ENCODE peak calls at places on chromosomes 2 and 18, in four cellular contexts. E is upper lobe of right lung, V is colonic mucosa, T is endodermal cell. W is an unnamed sample.

GRCh38 chr2:85096616-85097015 is 36.6 kb upstream of the TCF7L1 start:
- DNase-seq in E (no peak), V (no peak), T (no peak), W (no peak)

GRCh38 chr2:1564506-1564905 is 151.2 kb downstream of the TPO start:
- DNase-seq in E (no peak), V (no peak), T (no peak), W (no peak)

GRCh38 chr2:218028562-218029348 is 26.0 kb upstream of the TNS1 start:
- DNase-seq in E (peak), V (no peak), T (no peak), W (peak)

GRCh38 chr2:161245237-161245505 is 63.1 kb upstream of the PSMD14 start:
- DNase-seq in E (no peak), V (no peak), T (peak), W (no peak)

GRCh38 chr2:75558786-75559428 is 1.8 kb downstream of the EVA1A start:
- DNase-seq in E (no peak), V (no peak), T (no peak), W (no peak)

GRCh38 chr18:9488535-9488934 is 13.2 kb downstream of the RALBP1 start:
- DNase-seq in E (no peak), V (no peak), T (no peak), W (no peak)

GRCh38 chr18:36187138-36187825 is at the start of gene MOCOS:
- DNase-seq in E (peak), V (peak), T (peak), W (peak)

GRCh38 chr2:225894240-225894980 is 494.9 kb downstream of the NYAP2 start:
- DNase-seq in E (no peak), V (no peak), T (no peak), W (no peak)

GRCh38 chr18:33583901-33584300 is 5.9 kb downstream of the ASXL3 start:
- DNase-seq in E (no peak), V (no peak), T (no peak), W (no peak)

GRCh38 chr2:134912406-134912805 is 6.2 kb upstream of the CCNT2 start:
- DNase-seq in E (no peak), V (no peak), T (no peak), W (no peak)

GRCh38 chr18:35610089-35610488 is 28.5 kb downstream of the GALNT1 start:
- DNase-seq in E (no peak), V (peak), T (peak), W (no peak)

GRCh38 chr2:63494968-63495367 is 93.3 kb downstream of the WDPCP start:
- DNase-seq in E (no peak), V (no peak), T (no peak), W (no peak)

GRCh38 chr2:211957799-211958198 is 580.8 kb downstream of the ERBB4 start:
- DNase-seq in E (no peak), V (no peak), T (no peak), W (no peak)

GRCh38 chr2:208017721-208018120 is 7.6 kb downstream of the PLEKHM3 start:
- DNase-seq in E (no peak), V (no peak), T (no peak), W (no peak)

GRCh38 chr2:126914811-126915500 is 16.3 kb downstream of the TEX51 start:
- DNase-seq in E (no peak), V (peak), T (peak), W (peak)

GRCh38 chr2:73089270-73090030 is 17.9 kb upstream of the SFXN5 start:
- DNase-seq in E (no peak), V (no peak), T (peak), W (peak)

GRCh38 chr2:205771063-205771462 is 88.8 kb downstream of the NRP2 start:
- DNase-seq in E (no peak), V (peak), T (no peak), W (no peak)

GRCh38 chr18:60649816-60650215 is 277.2 kb upstream of the MC4R start:
- DNase-seq in E (no peak), V (no peak), T (no peak), W (no peak)

GRCh38 chr18:58231930-58232329 is 187.9 kb downstream of the NEDD4L start:
- DNase-seq in E (no peak), V (no peak), T (no peak), W (no peak)

GRCh38 chr2:235627682-235628081 is 133.8 kb downstream of the AGAP1 start:
- DNase-seq in E (no peak), V (no peak), T (no peak), W (no peak)

GRCh38 chr2:187520121-187520624 is 34.1 kb downstream of the TFPI start:
- DNase-seq in E (no peak), V (no peak), T (no peak), W (peak)

GRCh38 chr2:42601076-42601475 is 32.6 kb downstream of the MTA3 start:
- DNase-seq in E (no peak), V (no peak), T (no peak), W (no peak)

GRCh38 chr2:195330513-195330956 is 326.5 kb upstream of the SLC39A10 start:
- DNase-seq in E (no peak), V (peak), T (no peak), W (no peak)

GRCh38 chr2:48438266-48438665 is 91.7 kb upstream of the STON1 start:
- DNase-seq in E (no peak), V (no peak), T (no peak), W (no peak)

GRCh38 chr2:190819835-190820234 is 60.8 kb upstream of the GLS start:
- DNase-seq in E (no peak), V (no peak), T (no peak), W (no peak)

GRCh38 chr18:34710430-34711386 is 610 bp downstream of the DTNA start:
- DNase-seq in E (no peak), V (no peak), T (no peak), W (no peak)

GRCh38 chr2:232787806-232788205 is 11.4 kb upstream of the KCNJ13 start:
- DNase-seq in E (no peak), V (no peak), T (no peak), W (no peak)

GRCh38 chr2:146496248-146496647 is 1348.6 kb upstream of the ACVR2A start:
- DNase-seq in E (no peak), V (no peak), T (no peak), W (no peak)

GRCh38 chr2:105081006-105081701 is 43.3 kb downstream of the MRPS9 start:
- DNase-seq in E (no peak), V (no peak), T (peak), W (no peak)

GRCh38 chr2:144198116-144198515 is 321.8 kb downstream of the ZEB2 start:
- DNase-seq in E (no peak), V (no peak), T (no peak), W (no peak)

GRCh38 chr18:45627204-45627526 is 11.9 kb downstream of the SLC14A2 start:
- DNase-seq in E (no peak), V (no peak), T (peak), W (no peak)

GRCh38 chr2:118224144-118224887 is 136.0 kb downstream of the INSIG2 start:
- DNase-seq in E (peak), V (peak), T (peak), W (peak)

GRCh38 chr18:79529991-79530390 is 134.3 kb downstream of the NFATC1 start:
- DNase-seq in E (peak), V (no peak), T (no peak), W (peak)

GRCh38 chr2:11567631-11568031 is 33.8 kb downstream of the GREB1 start:
- DNase-seq in E (peak), V (no peak), T (peak), W (peak)

GRCh38 chr2:29469961-29470360 is 354.7 kb downstream of the CLIP4 start:
- DNase-seq in E (no peak), V (no peak), T (no peak), W (no peak)

GRCh38 chr2:176151199-176152099 is at the start of gene HOXD4:
- DNase-seq in E (no peak), V (no peak), T (peak), W (no peak)
- H3K27ac ChIP-seq in E (no peak), V (no peak), T (no peak), W (peak)

DNA sequence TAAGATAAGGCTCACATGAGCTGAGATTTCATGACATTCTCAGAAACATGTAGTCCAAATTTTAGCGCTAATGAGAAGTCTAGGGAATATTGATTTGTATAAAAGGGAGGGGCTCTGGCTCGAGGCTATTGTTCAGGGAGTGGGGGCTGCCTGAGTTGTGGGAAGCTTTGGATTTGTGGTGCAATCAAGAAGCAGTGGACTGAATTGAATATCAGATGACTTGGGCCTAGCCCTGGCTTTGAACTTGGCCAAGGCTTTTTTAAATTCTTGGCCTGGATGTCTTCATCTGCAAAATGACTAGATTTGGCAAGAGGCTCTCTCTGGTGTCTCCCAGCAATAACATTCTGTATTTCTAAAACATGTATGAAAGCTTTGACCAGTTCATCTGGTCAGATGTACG is 675.0 kb upstream of the FANCL start:
- DNase-seq in E (no peak), V (no peak), T (no peak), W (no peak)
- H3K4me3 ChIP-seq in E (no peak), V (no peak), T (no peak), W (no peak)

DNA sequence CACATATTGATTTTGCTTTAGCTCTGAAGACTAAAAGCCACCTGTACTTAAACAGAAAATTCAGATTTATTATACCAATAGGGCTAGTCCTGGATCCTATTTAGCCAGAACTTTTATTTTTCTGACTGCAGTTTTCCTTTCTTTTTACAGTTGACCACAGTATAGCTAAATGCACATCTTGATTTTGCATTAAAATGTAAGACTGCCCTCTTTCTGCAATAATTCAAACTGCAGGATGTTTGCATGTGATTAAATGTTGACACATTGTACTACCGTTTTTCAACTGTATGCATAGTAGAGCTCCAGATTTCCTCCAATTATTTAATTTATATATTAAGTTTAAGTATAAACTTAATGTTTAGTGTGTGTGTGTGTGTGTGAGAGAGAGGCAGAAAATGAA is 1262.9 kb downstream of the SUCLG1 start:
- DNase-seq in E (no peak), V (no peak), T (no peak), W (no peak)
- TF ChIP-seq CTCF in E (peak), V (peak), T (peak), W (peak)

DNA sequence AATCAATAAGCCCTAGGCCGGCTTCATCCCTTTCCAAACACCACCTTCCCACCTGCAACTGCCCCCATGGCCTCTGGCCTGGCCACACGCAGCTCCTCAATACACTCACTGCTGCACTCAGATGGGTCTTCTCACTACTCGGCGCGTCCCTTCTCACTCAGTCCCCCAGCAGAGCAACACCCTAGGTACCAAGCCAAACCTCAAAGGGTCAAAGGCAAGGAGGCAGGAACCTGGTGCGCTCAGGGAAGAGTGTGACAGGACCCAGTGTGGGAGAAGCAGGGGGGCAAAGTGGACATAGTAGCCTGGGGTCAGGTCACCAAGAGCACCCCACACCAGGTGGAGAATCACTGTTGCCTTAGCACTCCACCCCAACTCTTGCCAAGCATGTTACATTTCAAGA is 90.6 kb downstream of the TTC32 start:
- DNase-seq in E (no peak), V (no peak), T (no peak), W (no peak)
- H3K27ac ChIP-seq in E (no peak), V (no peak), T (no peak), W (no peak)

GRCh38 chr2:64731746-64732145 is 78.0 kb upstream of the SERTAD2 start:
- DNase-seq in E (no peak), V (no peak), T (no peak), W (no peak)

GRCh38 chr2:64730551-64731305 is 77.0 kb upstream of the SERTAD2 start:
- DNase-seq in E (peak), V (peak), T (peak), W (no peak)

GRCh38 chr2:64727843-64728463 is 74.2 kb upstream of the SERTAD2 start:
- DNase-seq in E (no peak), V (no peak), T (peak), W (no peak)

GRCh38 chr2:64732153-64732552 is 78.4 kb upstream of the SERTAD2 start:
- DNase-seq in E (no peak), V (no peak), T (no peak), W (no peak)

DNA sequence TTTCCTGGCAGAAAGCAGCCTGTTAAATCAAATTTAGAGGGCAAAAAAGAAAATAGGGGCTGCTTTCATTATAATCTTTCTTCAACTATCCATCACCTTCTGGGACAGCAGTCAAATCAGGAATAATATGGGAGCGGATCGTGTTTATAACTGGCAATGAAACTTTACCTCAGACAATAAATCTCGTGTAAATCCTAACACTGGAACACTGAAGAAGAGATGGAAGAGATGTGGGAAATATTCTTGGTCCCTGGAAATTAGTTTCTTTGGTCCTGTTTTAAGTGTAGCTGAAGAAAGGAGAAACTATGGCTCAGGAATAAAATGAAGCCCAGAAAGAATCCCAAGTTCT is 77.6 kb upstream of the SERTAD2 start:
- DNase-seq in E (no peak), V (no peak), T (no peak), W (no peak)
- H3K4me3 ChIP-seq in E (peak), V (no peak), T (peak), W (peak)